ENCODE peak calls at places on chromosomes 5 and 9, in four cellular contexts. One of them, this sample, is unnamed.

GRCh38 chr5:66671305-66671704 is 75.1 kb downstream of the MAST4 start:
- DNase-seq in NCI-H1417: no peak
- DNase-seq in germinal center: no peak
- DNase-seq in B cell: no peak
- DNase-seq in this sample: no peak

GRCh38 chr9:98105006-98105405 is 14.0 kb downstream of the TRIM14 start:
- DNase-seq in NCI-H1417: no peak
- DNase-seq in germinal center: no peak
- DNase-seq in B cell: no peak
- DNase-seq in this sample: no peak

GRCh38 chr9:115395511-115396021 is 277.6 kb upstream of the TNC start:
- DNase-seq in NCI-H1417: no peak
- DNase-seq in germinal center: no peak
- DNase-seq in B cell: no peak
- DNase-seq in this sample: no peak

GRCh38 chr5:158100373-158100902 is 241.5 kb upstream of the CLINT1 start:
- DNase-seq in NCI-H1417: no peak
- DNase-seq in germinal center: peak; percentile 9
- DNase-seq in B cell: no peak
- DNase-seq in this sample: no peak

GRCh38 chr5:170757182-170757601 is 26.3 kb upstream of the GABRP start:
- DNase-seq in NCI-H1417: no peak
- DNase-seq in germinal center: no peak
- DNase-seq in B cell: no peak
- DNase-seq in this sample: peak; percentile 45

GRCh38 chr5:39437469-39437868 is 12.7 kb upstream of the DAB2 start:
- DNase-seq in NCI-H1417: no peak
- DNase-seq in germinal center: no peak
- DNase-seq in B cell: no peak
- DNase-seq in this sample: no peak

GRCh38 chr5:151892393-151892792 is 32.3 kb downstream of the GLRA1 start:
- DNase-seq in NCI-H1417: peak; percentile 43
- DNase-seq in germinal center: no peak
- DNase-seq in B cell: no peak
- DNase-seq in this sample: no peak

GRCh38 chr5:146731909-146732659 is 146.5 kb downstream of the PPP2R2B start:
- DNase-seq in NCI-H1417: no peak
- DNase-seq in germinal center: no peak
- DNase-seq in B cell: no peak
- DNase-seq in this sample: no peak

GRCh38 chr9:4137755-4138154 is 162.1 kb downstream of the GLIS3 start:
- DNase-seq in NCI-H1417: no peak
- DNase-seq in germinal center: no peak
- DNase-seq in B cell: no peak
- DNase-seq in this sample: no peak

GRCh38 chr9:113879906-113880305 is 3.8 kb downstream of the ZNF618 start:
- DNase-seq in NCI-H1417: no peak
- DNase-seq in germinal center: no peak
- DNase-seq in B cell: no peak
- DNase-seq in this sample: no peak

GRCh38 chr5:168219515-168220410 is 71.7 kb upstream of the WWC1 start:
- DNase-seq in NCI-H1417: peak; percentile 46
- DNase-seq in germinal center: peak; percentile 72
- DNase-seq in B cell: peak; percentile 48
- DNase-seq in this sample: peak; percentile 63

GRCh38 chr9:81573415-81574321 is 115.7 kb downstream of the TLE1 start:
- DNase-seq in NCI-H1417: no peak
- DNase-seq in germinal center: no peak
- DNase-seq in B cell: no peak
- DNase-seq in this sample: no peak

GRCh38 chr9:20618361-20618799 is 3.9 kb downstream of the MLLT3 start:
- DNase-seq in NCI-H1417: peak; percentile 24
- DNase-seq in germinal center: no peak
- DNase-seq in B cell: no peak
- DNase-seq in this sample: no peak

GRCh38 chr5:77367733-77368132 is 124.4 kb downstream of the WDR41 start:
- DNase-seq in NCI-H1417: no peak
- DNase-seq in germinal center: no peak
- DNase-seq in B cell: no peak
- DNase-seq in this sample: no peak

GRCh38 chr9:132555528-132555927 is 26.9 kb upstream of the BARHL1 start:
- DNase-seq in NCI-H1417: no peak
- DNase-seq in germinal center: no peak
- DNase-seq in B cell: no peak
- DNase-seq in this sample: no peak

GRCh38 chr9:75788006-75788634 is 102.4 kb upstream of the PCSK5 start:
- DNase-seq in NCI-H1417: no peak
- DNase-seq in germinal center: no peak
- DNase-seq in B cell: no peak
- DNase-seq in this sample: no peak

GRCh38 chr9:135488013-135488330 is 8.4 kb downstream of the PPP1R26 start:
- DNase-seq in NCI-H1417: no peak
- DNase-seq in germinal center: no peak
- DNase-seq in B cell: no peak
- DNase-seq in this sample: no peak

GRCh38 chr5:122300374-122300773 is 11.7 kb upstream of the SNCAIP start:
- DNase-seq in NCI-H1417: no peak
- DNase-seq in germinal center: no peak
- DNase-seq in B cell: no peak
- DNase-seq in this sample: no peak

GRCh38 chr5:170287532-170287931 is 10.0 kb downstream of the LCP2 start:
- DNase-seq in NCI-H1417: no peak
- DNase-seq in germinal center: no peak
- DNase-seq in B cell: no peak
- DNase-seq in this sample: no peak

GRCh38 chr9:92138157-92138959 is 23.1 kb upstream of the SPTLC1 start:
- DNase-seq in NCI-H1417: peak; percentile 69
- DNase-seq in germinal center: peak; percentile 73
- DNase-seq in B cell: peak; percentile 81
- DNase-seq in this sample: no peak

GRCh38 chr5:161284445-161284844 is 262.1 kb downstream of the GABRB2 start:
- DNase-seq in NCI-H1417: no peak
- DNase-seq in germinal center: no peak
- DNase-seq in B cell: no peak
- DNase-seq in this sample: no peak

GRCh38 chr5:7764452-7764851 is 86.5 kb downstream of the CFAP90 start:
- DNase-seq in NCI-H1417: no peak
- DNase-seq in germinal center: no peak
- DNase-seq in B cell: no peak
- DNase-seq in this sample: no peak

GRCh38 chr5:73957397-73958001 is 331.5 kb downstream of the ARHGEF28 start:
- DNase-seq in NCI-H1417: no peak
- DNase-seq in germinal center: no peak
- DNase-seq in B cell: no peak
- DNase-seq in this sample: no peak

GRCh38 chr5:57684299-57684702 is 201.7 kb upstream of the ACTBL2 start:
- DNase-seq in NCI-H1417: no peak
- DNase-seq in germinal center: no peak
- DNase-seq in B cell: no peak
- DNase-seq in this sample: no peak

GRCh38 chr5:61631438-61631941 is 299.4 kb downstream of the ZSWIM6 start:
- DNase-seq in NCI-H1417: no peak
- DNase-seq in germinal center: no peak
- DNase-seq in B cell: no peak
- DNase-seq in this sample: no peak

GRCh38 chr5:59637878-59638580 is 255.5 kb downstream of the PDE4D start:
- DNase-seq in NCI-H1417: no peak
- DNase-seq in germinal center: no peak
- DNase-seq in B cell: no peak
- DNase-seq in this sample: no peak

GRCh38 chr9:108184941-108185340 is 670.8 kb downstream of the ACTL7B start:
- DNase-seq in NCI-H1417: no peak
- DNase-seq in germinal center: no peak
- DNase-seq in B cell: no peak
- DNase-seq in this sample: no peak

GRCh38 chr5:117486879-117487391 is 912.3 kb upstream of the SEMA6A start:
- DNase-seq in NCI-H1417: peak; percentile 15
- DNase-seq in germinal center: no peak
- DNase-seq in B cell: no peak
- DNase-seq in this sample: no peak

This sample was measured in GM19239.